ENCODE peak calls at places on chromosomes 12 and 14, in nine cellular contexts. U is GM23248, H is spleen, P is cardiac muscle cell, Q is fibroblast of lung, S is thoracic aorta, D is uterus, O is prostate gland, J is HCT116. X is an unnamed sample.

GRCh38 chr12:116368196-116369194 is 91.0 kb upstream of the MED13L start:
- DNase-seq in J (no peak), P (no peak), O (no peak), H (peak; percentile 53), Q (peak; percentile 33), S (no peak), U (no peak), D (no peak), X (peak; percentile 72)

GRCh38 chr14:22465201-22465835 is 123.7 kb downstream of the DAD1 start:
- DNase-seq in J (no peak), P (no peak), Q (peak; percentile 13), U (peak; percentile 43), O (no peak), H (no peak), D (no peak), S (no peak), X (no peak)

GRCh38 chr12:123858176-123858575 is 96.1 kb downstream of the DNAH10 start:
- DNase-seq in U (no peak), O (no peak), Q (no peak), P (no peak), S (no peak), J (no peak), H (no peak), D (no peak), X (no peak)

GRCh38 chr14:85527006-85527405 is 2.9 kb upstream of the FLRT2 start:
- DNase-seq in D (no peak), H (no peak), S (no peak), Q (peak; percentile 23), O (no peak), U (peak; percentile 70), J (no peak), P (peak; percentile 23), X (no peak)

GRCh38 chr12:90854136-90854689 is 100.8 kb downstream of the CCER1 start:
- DNase-seq in P (peak; percentile 70), H (no peak), D (peak; percentile 14), O (peak; percentile 19), U (peak; percentile 74), S (no peak), J (peak; percentile 36), Q (peak; percentile 79), X (peak; percentile 31)

GRCh38 chr12:76880156-76881023 is 1.6 kb upstream of the CSRP2 start:
- DNase-seq in Q (peak; percentile 64), O (no peak), U (no peak), H (no peak), P (peak; percentile 39), S (no peak), D (no peak), J (no peak), X (no peak)

GRCh38 chr14:58752782-58753181 is 115.0 kb downstream of the DACT1 start:
- DNase-seq in J (no peak), Q (peak; percentile 35), S (no peak), H (peak; percentile 84), D (peak; percentile 66), O (peak; percentile 81), P (peak; percentile 52), U (peak; percentile 31), X (peak; percentile 91)

GRCh38 chr14:72638021-72638420 is 255.9 kb downstream of the DPF3 start:
- DNase-seq in U (peak; percentile 95), Q (peak; percentile 84), H (no peak), S (no peak), J (no peak), D (no peak), O (no peak), P (peak; percentile 42), X (no peak)

GRCh38 chr12:90111646-90112565 is 403.3 kb upstream of the ATP2B1 start:
- DNase-seq in D (no peak), Q (no peak), S (no peak), J (no peak), O (no peak), P (no peak), U (no peak), H (no peak), X (no peak)

GRCh38 chr12:127401005-127401404 is 866.0 kb upstream of the TMEM132C start:
- DNase-seq in Q (peak; percentile 5), H (no peak), J (no peak), U (peak; percentile 69), D (no peak), P (no peak), S (no peak), O (no peak), X (no peak)

GRCh38 chr14:68762944-68763831 is 29.7 kb downstream of the ZFP36L1 start:
- DNase-seq in D (peak; percentile 96), J (no peak), U (peak; percentile 92), P (peak; percentile 93), O (no peak), Q (no peak), H (peak; percentile 83), S (no peak), X (peak; percentile 49)

GRCh38 chr12:121697093-121697698 is 15.4 kb upstream of the TMEM120B start:
- DNase-seq in Q (peak; percentile 69), P (peak; percentile 67), S (no peak), D (no peak), H (no peak), O (peak; percentile 46), U (peak; percentile 67), J (peak; percentile 47), X (peak; percentile 45)

GRCh38 chr14:96253140-96253539 is 2.9 kb upstream of the BDKRB1 start:
- DNase-seq in H (no peak), O (no peak), P (peak; percentile 92), J (no peak), U (peak; percentile 95), Q (peak; percentile 94), D (peak; percentile 48), S (no peak), X (no peak)

GRCh38 chr14:100438678-100439592 is 115.8 kb downstream of the SLC25A47 start:
- DNase-seq in Q (peak; percentile 47), D (peak; percentile 45), H (no peak), S (no peak), J (peak; percentile 91), U (peak; percentile 97), P (peak; percentile 50), O (peak; percentile 79), X (peak; percentile 89)

GRCh38 chr12:57522887-57523705 is 472 bp downstream of the MBD6 start:
- DNase-seq in D (peak; percentile 69), J (no peak), O (peak; percentile 48), P (peak; percentile 72), H (peak; percentile 94), Q (peak; percentile 75), S (peak; percentile 17), U (peak; percentile 70), X (peak; percentile 65)

GRCh38 chr12:62604373-62604772 is 137.7 kb downstream of the MON2 start:
- DNase-seq in U (no peak), J (no peak), P (no peak), O (no peak), Q (peak; percentile 12), S (no peak), H (no peak), D (no peak), X (no peak)
- H3K4me3 ChIP-seq in U (peak overlapping the region; percentile 90), J (peak overlapping the region; percentile 79), P (peak overlapping the region; percentile 57), O (no peak overlapping the region), Q (peak overlapping the region; percentile 96), S (peak overlapping the region; percentile 95), H (peak overlapping the region; percentile 92), D (peak overlapping the region; percentile 72), X (peak overlapping the region; percentile 69)

GRCh38 chr12:25792031-25792430 is 166.5 kb upstream of the RASSF8 start:
- DNase-seq in U (peak; percentile 39), O (no peak), D (no peak), H (no peak), S (no peak), Q (no peak), P (no peak), J (no peak), X (no peak)
- H3K36me3 ChIP-seq in U (no peaks in the 10 kb centered on the region), O (no peaks in the 10 kb centered on the region), D (no peaks in the 10 kb centered on the region), H (no peaks in the 10 kb centered on the region), S (no peaks in the 10 kb centered on the region), Q (no peaks in the 10 kb centered on the region), P (no peaks in the 10 kb centered on the region), J (no peaks in the 10 kb centered on the region), X (no peaks in the 10 kb centered on the region)

GRCh38 chr14:101872333-101872732 is 92.0 kb upstream of the DYNC1H1 start:
- DNase-seq in Q (no peak), D (no peak), H (no peak), P (no peak), J (no peak), S (no peak), U (no peak), O (no peak), X (no peak)

GRCh38 chr14:101875041-101875725 is 89.2 kb upstream of the DYNC1H1 start:
- DNase-seq in H (no peak), O (no peak), U (no peak), D (no peak), P (no peak), Q (no peak), J (no peak), S (no peak), X (no peak)

GRCh38 chr14:101875726-101876268 is 88.6 kb upstream of the DYNC1H1 start:
- DNase-seq in U (peak; percentile 6), P (no peak), J (no peak), Q (no peak), S (no peak), O (no peak), H (no peak), D (no peak), X (no peak)

GRCh38 chr14:101874001-101874400 is 90.4 kb upstream of the DYNC1H1 start:
- DNase-seq in U (no peak), D (no peak), H (no peak), O (no peak), J (no peak), S (no peak), Q (no peak), P (no peak), X (no peak)

DNA sequence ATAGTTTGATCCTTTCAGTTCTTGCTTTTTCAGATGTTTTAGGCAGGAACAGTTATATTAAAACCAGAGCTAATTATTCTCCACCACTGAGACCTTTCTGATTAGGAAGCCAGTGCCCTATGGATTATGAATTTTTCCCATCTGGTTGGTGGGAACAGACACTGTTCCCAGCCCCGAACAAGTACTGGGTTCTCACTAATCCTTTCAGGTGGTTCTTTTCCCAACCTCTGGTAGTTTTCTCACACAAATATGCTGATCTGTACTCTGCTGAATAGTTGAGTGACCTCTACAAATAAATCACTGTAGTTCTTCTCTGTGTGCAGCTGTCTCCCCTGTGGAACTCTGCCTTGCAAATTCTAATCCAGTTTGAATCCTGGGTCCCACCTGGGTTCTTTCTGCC is 91.0 kb upstream of the DYNC1H1 start:
- DNase-seq in D (no peak), J (no peak), O (no peak), P (no peak), S (no peak), U (no peak), H (no peak), Q (no peak), X (no peak)
- H3K4me3 ChIP-seq in D (no peak overlapping the region), J (no peak overlapping the region), O (no peak overlapping the region), P (no peak overlapping the region), S (no peak overlapping the region), U (no peak overlapping the region), H (no peak overlapping the region), Q (no peak overlapping the region), X (no peak overlapping the region)

DNA sequence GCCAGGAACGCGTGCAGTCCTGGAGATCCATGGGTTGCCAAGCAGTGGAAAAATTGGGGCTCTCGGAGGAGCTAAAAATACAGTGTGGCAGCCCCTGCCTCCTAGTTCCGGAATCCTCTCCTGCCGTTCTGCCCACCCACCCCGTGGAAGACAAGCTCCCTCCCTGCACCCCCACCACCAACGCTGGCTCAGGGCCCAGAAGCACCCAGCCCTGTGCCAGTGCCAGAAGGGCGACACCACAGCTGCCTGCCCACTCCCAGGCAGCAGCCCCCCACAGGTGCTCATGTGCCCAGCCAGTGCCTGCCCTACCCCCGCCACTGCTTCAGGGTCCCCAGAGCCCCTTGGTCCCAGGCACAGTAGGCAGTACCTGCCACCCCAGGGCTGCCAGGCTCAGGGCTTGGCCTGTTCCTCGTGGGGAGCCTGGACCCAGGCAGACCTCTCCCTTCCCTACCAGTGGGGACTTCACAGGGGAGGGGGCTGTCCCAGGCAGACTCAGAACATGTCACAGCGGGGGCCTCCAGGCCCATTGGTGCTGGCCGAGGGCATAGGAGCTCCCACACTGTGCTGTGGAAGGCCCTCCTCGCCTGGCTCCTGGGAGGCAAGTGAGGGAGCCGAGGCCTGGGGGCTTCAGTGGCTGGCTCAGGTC is 7.4 kb downstream of the INF2 start:
- DNase-seq in J (no peak), Q (no peak), P (no peak), U (no peak), H (no peak), O (no peak), S (no peak), D (no peak), X (no peak)
- H3K36me3 ChIP-seq in J (peaks cover 8% of the 10 kb centered on the region), Q (peaks cover 29% of the 10 kb centered on the region), P (no peaks in the 10 kb centered on the region), U (no peaks in the 10 kb centered on the region), H (peaks cover 33% of the 10 kb centered on the region), O (no peaks in the 10 kb centered on the region), S (peaks cover 9% of the 10 kb centered on the region), D (no peaks in the 10 kb centered on the region), X (peaks cover 9% of the 10 kb centered on the region)

X was measured in colonic mucosa.